ENCODE peak calls at places on chromosome 13, in four cellular contexts. N is CD8-positive, alpha-beta T cell; F is effector memory CD4-positive, alpha-beta T cell; X is mesenchymal stem cell. Z is an unnamed sample.

GRCh38 chr13:32330438-32330837 is 15.1 kb downstream of the BRCA2 start:
- DNase-seq in N (no peak), F (no peak), X (peak; percentile 88), Z (no peak)

GRCh38 chr13:32852568-32852967 is 163.7 kb upstream of the KL start:
- DNase-seq in N (no peak), X (peak; percentile 22), F (no peak), Z (no peak)

GRCh38 chr13:32255744-32256120 is 59.4 kb downstream of the ZAR1L start:
- DNase-seq in N (no peak), X (no peak), F (no peak), Z (no peak)

GRCh38 chr13:42525035-42525504 is 48.9 kb upstream of the TNFSF11 start:
- DNase-seq in F (no peak), N (no peak), X (peak; percentile 95), Z (no peak)

GRCh38 chr13:41059896-41060722 is 1.2 kb upstream of the WBP4 start:
- DNase-seq in F (peak; percentile 64), N (peak; percentile 51), X (peak; percentile 96), Z (peak; percentile 92)

GRCh38 chr13:40920826-40921225 is 98.3 kb downstream of the ELF1 start:
- DNase-seq in N (no peak), F (no peak), X (peak; percentile 37), Z (no peak)

GRCh38 chr13:67408823-67409222 is 178.7 kb upstream of the PCDH9 start:
- DNase-seq in F (no peak), N (no peak), X (peak; percentile 10), Z (no peak)

GRCh38 chr13:33794576-33794975 is 23.4 kb upstream of the RFC3 start:
- DNase-seq in N (no peak), F (no peak), X (no peak), Z (no peak)

GRCh38 chr13:73273276-73273675 is 214.5 kb downstream of the KLF5 start:
- DNase-seq in X (no peak), F (no peak), N (no peak), Z (no peak)

GRCh38 chr13:106536244-106537034 is 977 bp upstream of the EFNB2 start:
- DNase-seq in F (peak; percentile 78), X (peak; percentile 87), N (peak; percentile 82), Z (peak; percentile 95)

GRCh38 chr13:50990540-50991506 is 81.2 kb downstream of the RNASEH2B start:
- DNase-seq in F (no peak), N (no peak), X (peak; percentile 80), Z (peak; percentile 83)

GRCh38 chr13:112730157-112730671 is 40.4 kb downstream of the ATP11A start:
- DNase-seq in X (no peak), N (no peak), F (no peak), Z (no peak)

GRCh38 chr13:74487091-74487722 is 353.0 kb upstream of the KLF12 start:
- DNase-seq in F (no peak), N (no peak), X (no peak), Z (no peak)

GRCh38 chr13:35771898-35772297 is 295.4 kb upstream of the MAB21L1 start:
- DNase-seq in X (peak; percentile 34), N (no peak), F (no peak), Z (no peak)

GRCh38 chr13:102903659-102904407 is 58.0 kb downstream of the ERCC5 start:
- DNase-seq in X (peak; percentile 28), N (no peak), F (no peak), Z (peak; percentile 32)

GRCh38 chr13:74290324-74290773 is 156.1 kb upstream of the KLF12 start:
- DNase-seq in X (peak; percentile 61), N (no peak), F (peak; percentile 28), Z (peak; percentile 67)

GRCh38 chr13:39499580-39499979 is 103.4 kb downstream of the LHFPL6 start:
- DNase-seq in F (no peak), X (no peak), N (no peak), Z (no peak)

DNA sequence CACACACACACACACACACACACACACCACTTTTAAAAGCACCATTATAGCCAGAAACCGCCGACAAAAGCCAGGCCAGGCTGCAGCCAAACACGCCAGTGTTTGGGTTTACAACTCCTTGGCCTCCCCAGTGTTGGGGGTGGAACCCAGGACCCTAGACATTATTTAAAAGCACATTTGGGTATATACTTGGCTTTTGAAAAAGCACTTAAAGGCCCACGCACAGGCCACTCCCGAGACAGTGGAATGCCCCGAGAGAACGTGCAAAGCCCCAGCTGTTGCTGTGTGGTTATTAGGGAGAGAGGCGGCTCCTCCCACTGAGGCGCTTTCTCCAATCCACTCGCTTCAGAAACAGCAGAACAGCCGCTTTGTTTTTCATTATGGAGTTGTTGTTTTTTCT is 38.2 kb downstream of the GGACT start:
- DNase-seq in X (peak; percentile 69), N (no peak), F (no peak), Z (no peak)
- H3K4me3 ChIP-seq in X (no peak overlapping the region), N (no peak overlapping the region), F (no peak overlapping the region), Z (no peak overlapping the region)

GRCh38 chr13:98567140-98567539 is 9.8 kb downstream of the STK24 start:
- DNase-seq in X (no peak), N (no peak), F (no peak), Z (no peak)
- H3K4me1 ChIP-seq in X (peaks cover 20% of the 10 kb centered on the region), N (peaks cover 86% of the 10 kb centered on the region), F (peaks cover 79% of the 10 kb centered on the region), Z (peaks cover 13% of the 10 kb centered on the region)

GRCh38 chr13:30446122-30446500 is 19.6 kb downstream of the HMGB1 start:
- DNase-seq in X (no peak), F (no peak), N (no peak), Z (no peak)
- H3K4me3 ChIP-seq in X (peak overlapping the region; percentile 29), F (no peak overlapping the region), N (peak overlapping the region; percentile 29), Z (no peak overlapping the region)

GRCh38 chr13:110309159-110309476 is 2.0 kb downstream of the COL4A2 start:
- DNase-seq in F (no peak), N (no peak), X (no peak), Z (no peak)
- H3K4me1 ChIP-seq in F (no peaks in the 10 kb centered on the region), N (no peaks in the 10 kb centered on the region), X (peaks cover 24% of the 10 kb centered on the region), Z (no peaks in the 10 kb centered on the region)

DNA sequence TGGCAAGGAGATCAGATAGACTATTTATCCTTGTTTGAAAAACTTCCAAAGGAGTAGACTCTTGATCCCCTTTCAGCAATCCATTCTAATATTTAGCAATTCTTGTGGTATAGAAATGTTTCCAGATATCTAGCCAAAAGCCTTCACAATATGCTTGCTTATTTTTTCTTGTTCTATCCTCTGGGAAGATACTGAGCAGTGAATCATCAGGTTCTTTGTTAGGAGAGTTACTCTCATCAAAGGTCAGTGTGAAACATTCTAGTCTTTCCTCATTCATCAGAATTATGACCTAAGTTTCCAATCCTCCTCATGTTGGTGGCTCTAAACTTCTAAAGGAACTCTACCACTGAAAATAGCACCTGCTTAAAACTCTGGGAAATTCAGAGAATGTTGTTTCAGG is 3.9 kb downstream of the GPC6 start:
- DNase-seq in X (peak; percentile 78), N (no peak), F (no peak), Z (no peak)
- H3K4me3 ChIP-seq in X (no peak overlapping the region), N (no peak overlapping the region), F (no peak overlapping the region), Z (no peak overlapping the region)

GRCh38 chr13:46173656-46174055 is 8.3 kb downstream of the LCP1 start:
- DNase-seq in F (peak; percentile 33), X (no peak), N (no peak), Z (no peak)
- H3K4me1 ChIP-seq in F (peaks cover 76% of the 10 kb centered on the region), X (peaks cover 4% of the 10 kb centered on the region), N (peaks cover 93% of the 10 kb centered on the region), Z (no peaks in the 10 kb centered on the region)

GRCh38 chr13:25170554-25171107 is 1.5 kb downstream of the AMER2 start:
- DNase-seq in F (no peak), X (no peak), N (no peak), Z (no peak)
- H3K4me3 ChIP-seq in F (no peak overlapping the region), X (peak overlapping the region; percentile 61), N (no peak overlapping the region), Z (no peak overlapping the region)

GRCh38 chr13:98979012-98979411 is 1.1 kb upstream of the DOCK9 start:
- DNase-seq in N (no peak), X (no peak), F (no peak), Z (no peak)
- H3K4me1 ChIP-seq in N (peaks cover 63% of the 10 kb centered on the region), X (peaks cover 13% of the 10 kb centered on the region), F (peaks cover 12% of the 10 kb centered on the region), Z (peaks cover 26% of the 10 kb centered on the region)

GRCh38 chr13:99340638-99341037 is 33.4 kb upstream of the GPR183 start:
- DNase-seq in X (no peak), F (no peak), N (no peak), Z (no peak)
- H3K4me3 ChIP-seq in X (no peak overlapping the region), F (peak overlapping the region; percentile 19), N (no peak overlapping the region), Z (no peak overlapping the region)

Z was measured in HAP-1.